ENCODE peak calls at places on chromosome 17, in five cellular contexts. One of them, this sample, is unnamed.
A peak's percentile ranks its signal among the peaks of the same experiment; 100 is the strongest.

GRCh38 chr17:2406903-2407790 is 6.3 kb upstream of the MNT start:
- DNase-seq in amygdala: no peak
- DNase-seq in AML-193: no peak
- DNase-seq in NCI-H1092: no peak
- DNase-seq in stimulated activated CD8-positive, alpha-beta memory T cell treated with anti-CD3 and anti-CD28 coated beads, Interleukin-4, amount 100 ng/mL, for 1 hour: no peak
- DNase-seq in this sample: no peak

GRCh38 chr17:44374306-44375195 is 10.9 kb upstream of the FAM171A2 start:
- DNase-seq in amygdala: no peak
- DNase-seq in AML-193: no peak
- DNase-seq in NCI-H1092: no peak
- DNase-seq in stimulated activated CD8-positive, alpha-beta memory T cell treated with anti-CD3 and anti-CD28 coated beads, Interleukin-4, amount 100 ng/mL, for 1 hour: no peak
- DNase-seq in this sample: no peak

GRCh38 chr17:17830740-17831207 is 6.0 kb downstream of the SREBF1 start:
- DNase-seq in amygdala: no peak
- DNase-seq in AML-193: no peak
- DNase-seq in NCI-H1092: no peak
- DNase-seq in stimulated activated CD8-positive, alpha-beta memory T cell treated with anti-CD3 and anti-CD28 coated beads, Interleukin-4, amount 100 ng/mL, for 1 hour: no peak
- DNase-seq in this sample: no peak

GRCh38 chr17:39867891-39868553 is at the start of gene ZPBP2:
- DNase-seq in amygdala: no peak
- DNase-seq in AML-193: no peak
- DNase-seq in NCI-H1092: no peak
- DNase-seq in stimulated activated CD8-positive, alpha-beta memory T cell treated with anti-CD3 and anti-CD28 coated beads, Interleukin-4, amount 100 ng/mL, for 1 hour: peak; percentile 7
- DNase-seq in this sample: no peak

GRCh38 chr17:56478836-56479447 is 114.6 kb upstream of the NOG start:
- DNase-seq in amygdala: no peak
- DNase-seq in AML-193: peak; percentile 27
- DNase-seq in NCI-H1092: no peak
- DNase-seq in stimulated activated CD8-positive, alpha-beta memory T cell treated with anti-CD3 and anti-CD28 coated beads, Interleukin-4, amount 100 ng/mL, for 1 hour: no peak
- DNase-seq in this sample: no peak

GRCh38 chr17:13601776-13602551 is at the start of gene HS3ST3A1:
- DNase-seq in amygdala: no peak
- DNase-seq in AML-193: no peak
- DNase-seq in NCI-H1092: no peak
- DNase-seq in stimulated activated CD8-positive, alpha-beta memory T cell treated with anti-CD3 and anti-CD28 coated beads, Interleukin-4, amount 100 ng/mL, for 1 hour: no peak
- DNase-seq in this sample: no peak

GRCh38 chr17:6639014-6639650 is 1.4 kb downstream of the KIAA0753 start:
- DNase-seq in amygdala: no peak
- DNase-seq in AML-193: no peak
- DNase-seq in NCI-H1092: no peak
- DNase-seq in stimulated activated CD8-positive, alpha-beta memory T cell treated with anti-CD3 and anti-CD28 coated beads, Interleukin-4, amount 100 ng/mL, for 1 hour: no peak
- DNase-seq in this sample: no peak

GRCh38 chr17:73309727-73310555 is 1.9 kb downstream of the CDC42EP4 start:
- DNase-seq in amygdala: no peak
- DNase-seq in AML-193: no peak
- DNase-seq in NCI-H1092: no peak
- DNase-seq in stimulated activated CD8-positive, alpha-beta memory T cell treated with anti-CD3 and anti-CD28 coated beads, Interleukin-4, amount 100 ng/mL, for 1 hour: no peak
- DNase-seq in this sample: no peak

GRCh38 chr17:68382582-68383085 is 74.7 kb downstream of the WIPI1 start:
- DNase-seq in amygdala: no peak
- DNase-seq in AML-193: no peak
- DNase-seq in NCI-H1092: no peak
- DNase-seq in stimulated activated CD8-positive, alpha-beta memory T cell treated with anti-CD3 and anti-CD28 coated beads, Interleukin-4, amount 100 ng/mL, for 1 hour: no peak
- DNase-seq in this sample: no peak

GRCh38 chr17:39755550-39756375 is 18.0 kb downstream of the GRB7 start:
- DNase-seq in amygdala: no peak
- DNase-seq in AML-193: no peak
- DNase-seq in NCI-H1092: no peak
- DNase-seq in stimulated activated CD8-positive, alpha-beta memory T cell treated with anti-CD3 and anti-CD28 coated beads, Interleukin-4, amount 100 ng/mL, for 1 hour: no peak
- DNase-seq in this sample: no peak

GRCh38 chr17:80096531-80097306 is 4.7 kb upstream of the GAA start:
- DNase-seq in amygdala: no peak
- DNase-seq in AML-193: no peak
- DNase-seq in NCI-H1092: no peak
- DNase-seq in stimulated activated CD8-positive, alpha-beta memory T cell treated with anti-CD3 and anti-CD28 coated beads, Interleukin-4, amount 100 ng/mL, for 1 hour: no peak
- DNase-seq in this sample: no peak

GRCh38 chr17:11935734-11936406 is 61.4 kb downstream of the ZNF18 start:
- DNase-seq in amygdala: peak; percentile 6
- DNase-seq in AML-193: peak; percentile 3
- DNase-seq in NCI-H1092: no peak
- DNase-seq in stimulated activated CD8-positive, alpha-beta memory T cell treated with anti-CD3 and anti-CD28 coated beads, Interleukin-4, amount 100 ng/mL, for 1 hour: no peak
- DNase-seq in this sample: no peak

GRCh38 chr17:35217107-35217506 is 22.9 kb upstream of the SLC35G3 start:
- DNase-seq in amygdala: no peak
- DNase-seq in AML-193: no peak
- DNase-seq in NCI-H1092: no peak
- DNase-seq in stimulated activated CD8-positive, alpha-beta memory T cell treated with anti-CD3 and anti-CD28 coated beads, Interleukin-4, amount 100 ng/mL, for 1 hour: no peak
- DNase-seq in this sample: no peak